ENCODE peak calls at places on chromosomes 11 and 22, in six cellular contexts. One of them, this sample, is unnamed.

GRCh38 chr22:20887375-20887774 is 28.6 kb downstream of the SNAP29 start:
- DNase-seq in fibroblast of lung: no peak
- DNase-seq in CD4-positive, CD25-positive, alpha-beta regulatory T cell: no peak
- DNase-seq in IMR-90: peak
- DNase-seq in HCT116: no peak
- DNase-seq in CD8-positive, alpha-beta memory T cell: no peak
- DNase-seq in this sample: no peak

GRCh38 chr11:22197139-22197893 is 4.4 kb downstream of the ANO5 start:
- DNase-seq in fibroblast of lung: no peak
- DNase-seq in CD4-positive, CD25-positive, alpha-beta regulatory T cell: no peak
- DNase-seq in IMR-90: no peak
- DNase-seq in HCT116: no peak
- DNase-seq in CD8-positive, alpha-beta memory T cell: no peak
- DNase-seq in this sample: no peak

GRCh38 chr11:86942212-86942611 is 13.0 kb downstream of the FZD4 start:
- DNase-seq in fibroblast of lung: no peak
- DNase-seq in CD4-positive, CD25-positive, alpha-beta regulatory T cell: no peak
- DNase-seq in IMR-90: peak
- DNase-seq in HCT116: no peak
- DNase-seq in CD8-positive, alpha-beta memory T cell: no peak
- DNase-seq in this sample: no peak

GRCh38 chr11:126341760-126342161 is 13.7 kb upstream of the ST3GAL4 start:
- DNase-seq in fibroblast of lung: peak
- DNase-seq in CD4-positive, CD25-positive, alpha-beta regulatory T cell: no peak
- DNase-seq in IMR-90: peak
- DNase-seq in HCT116: no peak
- DNase-seq in CD8-positive, alpha-beta memory T cell: no peak
- DNase-seq in this sample: no peak

GRCh38 chr11:10490398-10491232 is 35.6 kb downstream of the AMPD3 start:
- DNase-seq in fibroblast of lung: peak
- DNase-seq in CD4-positive, CD25-positive, alpha-beta regulatory T cell: no peak
- DNase-seq in IMR-90: peak
- DNase-seq in HCT116: peak
- DNase-seq in CD8-positive, alpha-beta memory T cell: no peak
- DNase-seq in this sample: peak

GRCh38 chr22:38649841-38650522 is 6.2 kb downstream of the FAM227A start:
- DNase-seq in fibroblast of lung: no peak
- DNase-seq in CD4-positive, CD25-positive, alpha-beta regulatory T cell: no peak
- DNase-seq in IMR-90: no peak
- DNase-seq in HCT116: no peak
- DNase-seq in CD8-positive, alpha-beta memory T cell: no peak
- DNase-seq in this sample: no peak

GRCh38 chr11:34926101-34926830 is 9.8 kb downstream of the PDHX start:
- DNase-seq in fibroblast of lung: peak
- DNase-seq in CD4-positive, CD25-positive, alpha-beta regulatory T cell: peak
- DNase-seq in IMR-90: peak
- DNase-seq in HCT116: peak
- DNase-seq in CD8-positive, alpha-beta memory T cell: no peak
- DNase-seq in this sample: no peak

GRCh38 chr11:10899542-10899830 is 41.6 kb upstream of the ZBED5 start:
- DNase-seq in fibroblast of lung: peak
- DNase-seq in CD4-positive, CD25-positive, alpha-beta regulatory T cell: no peak
- DNase-seq in IMR-90: no peak
- DNase-seq in HCT116: no peak
- DNase-seq in CD8-positive, alpha-beta memory T cell: no peak
- DNase-seq in this sample: no peak

GRCh38 chr11:71179877-71180276 is 72.5 kb downstream of the SHANK2 start:
- DNase-seq in fibroblast of lung: no peak
- DNase-seq in CD4-positive, CD25-positive, alpha-beta regulatory T cell: no peak
- DNase-seq in IMR-90: no peak
- DNase-seq in HCT116: no peak
- DNase-seq in CD8-positive, alpha-beta memory T cell: no peak
- DNase-seq in this sample: no peak

GRCh38 chr11:77287615-77288273 is 13.7 kb downstream of the GDPD4 start:
- DNase-seq in fibroblast of lung: peak
- DNase-seq in CD4-positive, CD25-positive, alpha-beta regulatory T cell: no peak
- DNase-seq in IMR-90: peak
- DNase-seq in HCT116: no peak
- DNase-seq in CD8-positive, alpha-beta memory T cell: no peak
- DNase-seq in this sample: peak

GRCh38 chr11:126992804-126993111 is 7.8 kb downstream of the KIRREL3 start:
- DNase-seq in fibroblast of lung: peak
- DNase-seq in CD4-positive, CD25-positive, alpha-beta regulatory T cell: no peak
- DNase-seq in IMR-90: peak
- DNase-seq in HCT116: no peak
- DNase-seq in CD8-positive, alpha-beta memory T cell: no peak
- DNase-seq in this sample: peak

GRCh38 chr11:64996710-64997380 is at the start of gene BATF2:
- DNase-seq in fibroblast of lung: peak
- DNase-seq in CD4-positive, CD25-positive, alpha-beta regulatory T cell: no peak
- DNase-seq in IMR-90: peak
- DNase-seq in HCT116: peak
- DNase-seq in CD8-positive, alpha-beta memory T cell: no peak
- DNase-seq in this sample: no peak

GRCh38 chr22:23608583-23608982 is 23.5 kb downstream of the DRICH1 start:
- DNase-seq in fibroblast of lung: peak
- DNase-seq in CD4-positive, CD25-positive, alpha-beta regulatory T cell: no peak
- DNase-seq in IMR-90: peak
- DNase-seq in HCT116: no peak
- DNase-seq in CD8-positive, alpha-beta memory T cell: no peak
- DNase-seq in this sample: no peak

GRCh38 chr11:57585301-57585700 is 12.2 kb upstream of the SERPING1 start:
- DNase-seq in fibroblast of lung: no peak
- DNase-seq in CD4-positive, CD25-positive, alpha-beta regulatory T cell: no peak
- DNase-seq in IMR-90: no peak
- DNase-seq in HCT116: no peak
- DNase-seq in CD8-positive, alpha-beta memory T cell: no peak
- DNase-seq in this sample: no peak

GRCh38 chr11:12439615-12440014 is 62.2 kb downstream of the PARVA start:
- DNase-seq in fibroblast of lung: no peak
- DNase-seq in CD4-positive, CD25-positive, alpha-beta regulatory T cell: no peak
- DNase-seq in IMR-90: no peak
- DNase-seq in HCT116: no peak
- DNase-seq in CD8-positive, alpha-beta memory T cell: no peak
- DNase-seq in this sample: no peak

GRCh38 chr22:42436402-42436801 is 4.2 kb upstream of the NFAM1 start:
- DNase-seq in fibroblast of lung: no peak
- DNase-seq in CD4-positive, CD25-positive, alpha-beta regulatory T cell: no peak
- DNase-seq in IMR-90: no peak
- DNase-seq in HCT116: no peak
- DNase-seq in CD8-positive, alpha-beta memory T cell: no peak
- DNase-seq in this sample: no peak

GRCh38 chr11:58776891-58777451 is 45.2 kb upstream of the GLYAT start:
- DNase-seq in fibroblast of lung: no peak
- DNase-seq in CD4-positive, CD25-positive, alpha-beta regulatory T cell: no peak
- DNase-seq in IMR-90: no peak
- DNase-seq in HCT116: no peak
- DNase-seq in CD8-positive, alpha-beta memory T cell: no peak
- DNase-seq in this sample: no peak

GRCh38 chr11:130653838-130654601 is 205.6 kb downstream of the ADAMTS15 start:
- DNase-seq in fibroblast of lung: peak
- DNase-seq in CD4-positive, CD25-positive, alpha-beta regulatory T cell: no peak
- DNase-seq in IMR-90: peak
- DNase-seq in HCT116: no peak
- DNase-seq in CD8-positive, alpha-beta memory T cell: no peak
- DNase-seq in this sample: no peak

GRCh38 chr11:10443152-10443551 is 11.9 kb upstream of the AMPD3 start:
- DNase-seq in fibroblast of lung: no peak
- DNase-seq in CD4-positive, CD25-positive, alpha-beta regulatory T cell: no peak
- DNase-seq in IMR-90: peak
- DNase-seq in HCT116: no peak
- DNase-seq in CD8-positive, alpha-beta memory T cell: no peak
- DNase-seq in this sample: no peak

GRCh38 chr22:33658775-33659174 is 261.5 kb downstream of the LARGE1 start:
- DNase-seq in fibroblast of lung: peak
- DNase-seq in CD4-positive, CD25-positive, alpha-beta regulatory T cell: no peak
- DNase-seq in IMR-90: peak
- DNase-seq in HCT116: no peak
- DNase-seq in CD8-positive, alpha-beta memory T cell: no peak
- DNase-seq in this sample: no peak

GRCh38 chr11:17531818-17532131 is 12.4 kb downstream of the USH1C start:
- DNase-seq in fibroblast of lung: no peak
- DNase-seq in CD4-positive, CD25-positive, alpha-beta regulatory T cell: no peak
- DNase-seq in IMR-90: peak
- DNase-seq in HCT116: no peak
- DNase-seq in CD8-positive, alpha-beta memory T cell: no peak
- DNase-seq in this sample: no peak

GRCh38 chr11:20715464-20715863 is 46.1 kb downstream of the NELL1 start:
- DNase-seq in fibroblast of lung: no peak
- DNase-seq in CD4-positive, CD25-positive, alpha-beta regulatory T cell: no peak
- DNase-seq in IMR-90: no peak
- DNase-seq in HCT116: no peak
- DNase-seq in CD8-positive, alpha-beta memory T cell: no peak
- DNase-seq in this sample: no peak

GRCh38 chr11:581752-582151 is 5.5 kb downstream of the PHRF1 start:
- DNase-seq in fibroblast of lung: no peak
- DNase-seq in CD4-positive, CD25-positive, alpha-beta regulatory T cell: no peak
- DNase-seq in IMR-90: no peak
- DNase-seq in HCT116: no peak
- DNase-seq in CD8-positive, alpha-beta memory T cell: no peak
- DNase-seq in this sample: no peak

GRCh38 chr22:43835166-43835565 is 23.1 kb upstream of the EFCAB6 start:
- DNase-seq in fibroblast of lung: no peak
- DNase-seq in CD4-positive, CD25-positive, alpha-beta regulatory T cell: no peak
- DNase-seq in IMR-90: no peak
- DNase-seq in HCT116: no peak
- DNase-seq in CD8-positive, alpha-beta memory T cell: peak
- DNase-seq in this sample: no peak

GRCh38 chr11:119307219-119307618 is 9.7 kb downstream of the MCAM start:
- DNase-seq in fibroblast of lung: peak
- DNase-seq in CD4-positive, CD25-positive, alpha-beta regulatory T cell: no peak
- DNase-seq in IMR-90: no peak
- DNase-seq in HCT116: no peak
- DNase-seq in CD8-positive, alpha-beta memory T cell: no peak
- DNase-seq in this sample: no peak
- H3K27ac ChIP-seq in fibroblast of lung: no peak
- H3K27ac ChIP-seq in CD4-positive, CD25-positive, alpha-beta regulatory T cell: peak
- H3K27ac ChIP-seq in IMR-90: no peak
- H3K27ac ChIP-seq in HCT116: no peak
- H3K27ac ChIP-seq in CD8-positive, alpha-beta memory T cell: no peak
- H3K27ac ChIP-seq in this sample: no peak

GRCh38 chr11:103727262-103727661 is 309.2 kb upstream of the DDI1 start:
- DNase-seq in fibroblast of lung: no peak
- DNase-seq in CD4-positive, CD25-positive, alpha-beta regulatory T cell: no peak
- DNase-seq in IMR-90: no peak
- DNase-seq in HCT116: no peak
- DNase-seq in CD8-positive, alpha-beta memory T cell: no peak
- DNase-seq in this sample: no peak
- H3K27ac ChIP-seq in fibroblast of lung: no peak
- H3K27ac ChIP-seq in CD4-positive, CD25-positive, alpha-beta regulatory T cell: no peak
- H3K27ac ChIP-seq in IMR-90: no peak
- H3K27ac ChIP-seq in HCT116: no peak
- H3K27ac ChIP-seq in CD8-positive, alpha-beta memory T cell: no peak
- H3K27ac ChIP-seq in this sample: no peak

GRCh38 chr22:45889093-45889538 is 87.8 kb downstream of the WNT7B start:
- DNase-seq in fibroblast of lung: no peak
- DNase-seq in CD4-positive, CD25-positive, alpha-beta regulatory T cell: no peak
- DNase-seq in IMR-90: no peak
- DNase-seq in HCT116: no peak
- DNase-seq in CD8-positive, alpha-beta memory T cell: peak
- DNase-seq in this sample: no peak
- H3K27ac ChIP-seq in fibroblast of lung: no peak
- H3K27ac ChIP-seq in CD4-positive, CD25-positive, alpha-beta regulatory T cell: no peak
- H3K27ac ChIP-seq in IMR-90: no peak
- H3K27ac ChIP-seq in HCT116: no peak
- H3K27ac ChIP-seq in CD8-positive, alpha-beta memory T cell: no peak
- H3K27ac ChIP-seq in this sample: no peak

GRCh38 chr11:66570117-66570825 is 1.9 kb upstream of the CTSF start:
- DNase-seq in fibroblast of lung: no peak
- DNase-seq in CD4-positive, CD25-positive, alpha-beta regulatory T cell: no peak
- DNase-seq in IMR-90: no peak
- DNase-seq in HCT116: no peak
- DNase-seq in CD8-positive, alpha-beta memory T cell: no peak
- DNase-seq in this sample: no peak
- H3K27ac ChIP-seq in fibroblast of lung: no peak
- H3K27ac ChIP-seq in CD4-positive, CD25-positive, alpha-beta regulatory T cell: no peak
- H3K27ac ChIP-seq in IMR-90: no peak
- H3K27ac ChIP-seq in HCT116: no peak
- H3K27ac ChIP-seq in CD8-positive, alpha-beta memory T cell: no peak
- H3K27ac ChIP-seq in this sample: no peak

GRCh38 chr11:4203603-4204360 is 109.2 kb downstream of the RRM1 start:
- DNase-seq in fibroblast of lung: no peak
- DNase-seq in CD4-positive, CD25-positive, alpha-beta regulatory T cell: no peak
- DNase-seq in IMR-90: no peak
- DNase-seq in HCT116: no peak
- DNase-seq in CD8-positive, alpha-beta memory T cell: no peak
- DNase-seq in this sample: no peak

GRCh38 chr11:4197112-4197511 is 102.5 kb downstream of the RRM1 start:
- DNase-seq in fibroblast of lung: no peak
- DNase-seq in CD4-positive, CD25-positive, alpha-beta regulatory T cell: no peak
- DNase-seq in IMR-90: no peak
- DNase-seq in HCT116: no peak
- DNase-seq in CD8-positive, alpha-beta memory T cell: no peak
- DNase-seq in this sample: no peak

DNA sequence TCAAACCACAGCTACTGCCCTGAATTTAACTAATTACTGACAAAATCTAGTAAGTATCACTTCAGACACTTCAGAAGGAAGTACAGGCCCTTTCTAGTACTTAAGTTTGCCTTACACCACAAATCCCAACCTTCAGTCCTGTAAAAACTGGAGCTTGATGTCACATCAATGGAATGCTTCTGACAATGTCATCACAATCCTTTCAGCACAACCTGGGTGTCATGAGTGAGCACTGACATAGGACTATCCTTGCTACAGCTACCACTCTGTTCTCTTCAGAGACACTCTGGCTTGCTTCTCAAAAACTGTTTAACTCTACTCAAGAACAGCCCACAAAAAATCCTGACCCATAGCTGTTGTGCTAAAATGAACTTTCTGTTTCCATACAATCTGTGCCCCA is 108.2 kb downstream of the RRM1 start:
- DNase-seq in fibroblast of lung: no peak
- DNase-seq in CD4-positive, CD25-positive, alpha-beta regulatory T cell: no peak
- DNase-seq in IMR-90: no peak
- DNase-seq in HCT116: no peak
- DNase-seq in CD8-positive, alpha-beta memory T cell: no peak
- DNase-seq in this sample: no peak
- H3K27ac ChIP-seq in fibroblast of lung: no peak
- H3K27ac ChIP-seq in CD4-positive, CD25-positive, alpha-beta regulatory T cell: no peak
- H3K27ac ChIP-seq in IMR-90: no peak
- H3K27ac ChIP-seq in HCT116: no peak
- H3K27ac ChIP-seq in CD8-positive, alpha-beta memory T cell: no peak
- H3K27ac ChIP-seq in this sample: no peak

This sample was measured in AG04450.